ENCODE peak calls at places on chromosomes 13 and 19, in five cellular contexts. H is Right ventricle myocardium inferior; M is stimulated activated CD8-positive, alpha-beta memory T cell treated with anti-CD3 and anti-CD28 coated beads, Interleukin-2, amount 100 ng/mL, for 1 hour; Y is AG09309; I is mesendoderm. L is an unnamed sample.

GRCh38 chr13:42333613-42334328 is 61.8 kb downstream of the AKAP11 start:
- DNase-seq in H (no peak), M (no peak), Y (no peak), I (peak), L (no peak)

GRCh38 chr13:35963982-35964665 is 167.1 kb downstream of the DCLK1 start:
- DNase-seq in H (no peak), M (no peak), Y (no peak), I (no peak), L (no peak)

GRCh38 chr19:3249408-3249807 is 24.9 kb downstream of the CELF5 start:
- DNase-seq in H (no peak), M (no peak), Y (no peak), I (peak), L (no peak)

GRCh38 chr13:76596216-76596615 is 290.0 kb downstream of the KCTD12 start:
- DNase-seq in H (no peak), M (no peak), Y (no peak), I (no peak), L (no peak)

GRCh38 chr13:110138009-110138699 is 168.8 kb downstream of the COL4A1 start:
- DNase-seq in H (peak), M (peak), Y (no peak), I (peak), L (no peak)

GRCh38 chr19:14432817-14433453 is at the start of gene PKN1:
- DNase-seq in H (peak), M (no peak), Y (no peak), I (peak), L (peak)

GRCh38 chr19:10643166-10643967 is 10.8 kb upstream of the ILF3 start:
- DNase-seq in H (no peak), M (no peak), Y (no peak), I (no peak), L (no peak)

GRCh38 chr13:59880468-59880867 is 283.3 kb downstream of the DIAPH3 start:
- DNase-seq in H (no peak), M (no peak), Y (no peak), I (no peak), L (no peak)

GRCh38 chr13:28338202-28338601 is 156.7 kb downstream of the FLT1 start:
- DNase-seq in H (no peak), M (no peak), Y (no peak), I (no peak), L (no peak)

GRCh38 chr13:98520674-98521449 is 56.0 kb downstream of the STK24 start:
- DNase-seq in H (no peak), M (no peak), Y (no peak), I (no peak), L (no peak)

GRCh38 chr13:99626461-99627082 is 125.3 kb downstream of the TM9SF2 start:
- DNase-seq in H (no peak), M (no peak), Y (peak), I (no peak), L (no peak)

GRCh38 chr19:41339936-41340335 is 13.8 kb downstream of the TGFB1 start:
- DNase-seq in H (no peak), M (no peak), Y (no peak), I (peak), L (no peak)

GRCh38 chr19:57888494-57889231 is at the start of gene ZNF814:
- DNase-seq in H (peak), M (peak), Y (peak), I (peak), L (peak)

GRCh38 chr19:10206226-10206873 is 11.6 kb upstream of the DNMT1 start:
- DNase-seq in H (no peak), M (no peak), Y (no peak), I (no peak), L (no peak)

GRCh38 chr19:5990289-5990797 is 12.4 kb upstream of the RANBP3 start:
- DNase-seq in H (no peak), M (no peak), Y (no peak), I (peak), L (no peak)

GRCh38 chr13:92074658-92075057 is 676.2 kb downstream of the GPC5 start:
- DNase-seq in H (no peak), M (no peak), Y (no peak), I (peak), L (no peak)

GRCh38 chr13:113023217-113023597 is 54.2 kb downstream of the MCF2L start:
- DNase-seq in H (no peak), M (no peak), Y (no peak), I (peak), L (no peak)

L was measured in NT2/D1.